ENCODE peak calls at places on chromosomes 1 and 21, in six cellular contexts. B, U, S, W, Y and L are unnamed samples.

GRCh38 chr1:234072793-234073192 is 168.3 kb downstream of the SLC35F3 start:
- DNase-seq in B (no peak), U (no peak), S (no peak), W (no peak), Y (no peak), L (no peak)

GRCh38 chr1:63885899-63886298 is 112.1 kb downstream of the ROR1 start:
- DNase-seq in B (no peak), U (no peak), S (no peak), W (no peak), Y (no peak), L (no peak)

GRCh38 chr21:42534361-42534900 is 20.8 kb downstream of the SLC37A1 start:
- DNase-seq in B (no peak), U (no peak), S (peak), W (no peak), Y (no peak), L (peak)

GRCh38 chr1:226649780-226650179 is 89.3 kb downstream of the ITPKB start:
- DNase-seq in B (no peak), U (peak), S (peak), W (no peak), Y (no peak), L (peak)

GRCh38 chr1:205480349-205481278 is 23.9 kb upstream of the CDK18 start:
- DNase-seq in B (no peak), U (no peak), S (peak), W (no peak), Y (no peak), L (no peak)

GRCh38 chr1:179217943-179218507 is 11.5 kb downstream of the ABL2 start:
- DNase-seq in B (no peak), U (peak), S (peak), W (no peak), Y (no peak), L (peak)

GRCh38 chr1:183318433-183318832 is 99.7 kb downstream of the NMNAT2 start:
- DNase-seq in B (peak), U (peak), S (no peak), W (no peak), Y (no peak), L (no peak)

GRCh38 chr1:153543738-153544135 is 1.9 kb downstream of the S100A4 start:
- DNase-seq in B (peak), U (no peak), S (no peak), W (no peak), Y (no peak), L (no peak)

GRCh38 chr1:66778266-66778665 is 22.8 kb downstream of the INSL5 start:
- DNase-seq in B (no peak), U (no peak), S (no peak), W (no peak), Y (no peak), L (no peak)